ENCODE peak calls at places on chromosomes 11 and 22, in nine cellular contexts. F is CD4-positive, alpha-beta T cell; Y is cardiac muscle cell; H is left lung; T is SJSA1; G is lung; D is ovary; S is CD8-positive, alpha-beta T cell; C is CD8-positive, alpha-beta memory T cell. Z is an unnamed sample. For H3K9me3, the result is how much of the 10 kb centered on the place peaks cover.

GRCh38 chr11:98536023-98536422 is 484.7 kb upstream of the CNTN5 start:
- DNase-seq in T (no peak), F (no peak), D (no peak), S (no peak), H (no peak), G (no peak), C (no peak), Y (no peak), Z (no peak)

GRCh38 chr22:45842141-45842831 is 134.7 kb downstream of the WNT7B start:
- DNase-seq in Y (no peak), S (no peak), D (no peak), T (peak), F (no peak), G (no peak), H (no peak), C (no peak), Z (no peak)

GRCh38 chr11:114296190-114296978 is at the start of gene NNMT:
- DNase-seq in F (no peak), H (no peak), S (no peak), Y (no peak), G (peak), C (no peak), D (peak), T (peak), Z (no peak)

GRCh38 chr11:84524422-84525051 is 1102.6 kb downstream of the DLG2 start:
- DNase-seq in F (no peak), S (no peak), H (no peak), D (no peak), G (no peak), Y (no peak), C (no peak), T (no peak), Z (no peak)

GRCh38 chr11:131666006-131666405 is 295.6 kb downstream of the NTM start:
- DNase-seq in C (no peak), Y (no peak), T (no peak), F (no peak), H (no peak), D (no peak), G (no peak), S (no peak), Z (no peak)

GRCh38 chr11:1628506-1629325 is 859 bp upstream of the KRTAP5-5 start:
- DNase-seq in S (peak), F (peak), T (no peak), G (no peak), D (no peak), H (no peak), Y (peak), C (peak), Z (peak)

GRCh38 chr11:89021339-89021738 is 44.4 kb downstream of the GRM5 start:
- DNase-seq in D (no peak), C (no peak), H (no peak), S (no peak), G (no peak), T (no peak), F (no peak), Y (no peak), Z (no peak)

GRCh38 chr11:10748241-10748640 is 2.8 kb upstream of the CTR9 start:
- DNase-seq in S (no peak), D (no peak), G (no peak), C (no peak), T (no peak), F (no peak), Y (no peak), H (no peak), Z (no peak)

GRCh38 chr11:33520103-33520502 is 180.5 kb downstream of the C11orf91 start:
- DNase-seq in D (no peak), C (no peak), S (no peak), G (no peak), T (no peak), H (no peak), F (no peak), Y (no peak), Z (no peak)

GRCh38 chr22:45757068-45757467 is 85.4 kb downstream of the ATXN10 start:
- DNase-seq in F (no peak), Y (peak), C (no peak), H (no peak), S (no peak), D (peak), T (no peak), G (peak), Z (no peak)

GRCh38 chr11:19724765-19725164 is 12.1 kb downstream of the NAV2 start:
- DNase-seq in H (no peak), C (no peak), G (no peak), S (no peak), F (no peak), D (no peak), T (no peak), Y (no peak), Z (no peak)

GRCh38 chr11:107592813-107593212 is 1.9 kb downstream of the ELMOD1 start:
- DNase-seq in F (no peak), G (no peak), S (no peak), D (no peak), Y (no peak), T (no peak), C (no peak), H (no peak), Z (no peak)

GRCh38 chr22:50452649-50453048 is 22.2 kb downstream of the SBF1 start:
- DNase-seq in Y (no peak), F (no peak), T (no peak), C (no peak), D (no peak), S (no peak), H (no peak), G (no peak), Z (no peak)

GRCh38 chr11:18865261-18865660 is 73.7 kb upstream of the PTPN5 start:
- DNase-seq in D (no peak), H (no peak), F (no peak), S (no peak), C (no peak), T (no peak), G (no peak), Y (no peak), Z (no peak)

DNA sequence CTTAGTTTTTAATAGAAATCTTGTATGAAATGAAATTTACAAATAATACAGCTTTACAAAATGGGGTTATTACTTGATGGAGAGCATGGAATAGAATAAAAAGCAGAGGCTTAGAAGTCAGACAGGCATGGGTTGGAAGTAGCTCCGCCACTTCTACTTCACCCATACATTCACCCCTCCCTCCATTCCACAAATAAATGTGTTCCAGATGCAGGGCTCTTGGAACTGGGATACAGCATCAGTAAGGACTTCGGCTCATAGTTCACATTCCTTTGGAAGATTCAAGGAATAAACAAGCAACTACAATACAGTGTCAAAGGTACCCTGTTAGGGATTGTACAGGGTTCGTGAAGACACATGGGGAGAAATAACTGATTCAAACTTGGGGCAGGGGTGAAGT is 156.8 kb downstream of the WNT11 start:
- DNase-seq in S (no peak), H (no peak), D (no peak), F (no peak), C (no peak), Y (no peak), G (no peak), T (no peak), Z (no peak)
- H3K9me3 ChIP-seq in S (under half), H (under half), D (under half), F (under half), C (under half), Y (under half), G (under half), T (under half), Z (under half)

GRCh38 chr11:101345891-101346290 is 216.3 kb upstream of the PGR start:
- DNase-seq in G (no peak), F (no peak), D (no peak), T (no peak), S (no peak), Y (no peak), C (no peak), H (no peak), Z (no peak)

GRCh38 chr11:101348786-101349185 is 219.2 kb upstream of the PGR start:
- DNase-seq in T (no peak), D (no peak), S (no peak), G (no peak), Y (no peak), F (no peak), H (no peak), C (no peak), Z (no peak)

GRCh38 chr11:101341578-101341977 is 212.0 kb upstream of the PGR start:
- DNase-seq in H (no peak), F (no peak), T (no peak), G (no peak), Y (no peak), S (no peak), D (no peak), C (no peak), Z (no peak)

GRCh38 chr11:101342307-101342706 is 212.7 kb upstream of the PGR start:
- DNase-seq in D (no peak), F (no peak), S (no peak), H (no peak), T (no peak), G (no peak), C (no peak), Y (no peak), Z (no peak)

GRCh38 chr11:101346591-101346990 is 217.0 kb upstream of the PGR start:
- DNase-seq in T (no peak), Y (no peak), F (no peak), C (no peak), G (no peak), H (no peak), D (no peak), S (no peak), Z (no peak)
- H3K9me3 ChIP-seq in T (under half), Y (under half), F (under half), C (under half), G (under half), H (under half), D (under half), S (under half), Z (under half)

DNA sequence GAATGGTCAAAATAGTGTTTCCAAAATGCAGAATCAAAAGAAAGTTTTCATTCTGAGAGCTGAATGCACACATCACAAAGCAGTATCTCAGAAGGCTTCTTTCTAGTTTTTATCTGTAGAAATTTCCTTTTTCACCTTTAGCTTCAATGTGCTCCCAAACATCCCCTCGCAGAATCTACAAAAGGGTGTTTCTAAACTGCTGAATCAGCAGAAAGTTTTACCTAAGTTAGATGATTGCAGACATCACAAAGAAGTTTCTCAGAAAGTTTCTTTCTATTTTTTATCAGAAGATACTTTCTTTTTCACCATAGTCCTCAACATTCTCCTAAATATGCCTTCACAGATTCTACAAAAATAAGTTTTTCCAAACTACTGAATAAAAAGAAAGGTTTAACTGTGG is 239.8 kb downstream of the OR4A5 start:
- DNase-seq in T (no peak), C (no peak), G (no peak), F (no peak), H (no peak), S (no peak), D (no peak), Y (no peak), Z (no peak)
- H3K9me3 ChIP-seq in T (under half), C (under half), G (under half), F (under half), H (half or more), S (under half), D (under half), Y (under half), Z (under half)

DNA sequence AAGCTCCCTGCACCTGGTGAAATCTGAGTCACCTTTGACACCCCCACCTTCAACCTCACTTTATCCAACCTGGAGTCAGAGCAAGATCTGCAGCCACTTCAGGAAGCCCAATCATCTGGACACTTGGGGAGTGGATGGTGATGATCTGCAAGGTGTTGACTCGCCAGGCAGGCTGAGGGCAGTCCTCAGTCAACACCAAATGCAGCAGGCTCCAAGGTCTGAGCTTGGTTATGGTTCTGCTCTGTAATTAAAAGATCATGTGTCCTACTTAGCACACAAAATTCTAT is 446.9 kb downstream of the BRD1 start:
- DNase-seq in H (no peak), D (no peak), T (peak), C (no peak), G (no peak), F (no peak), S (no peak), Y (no peak), Z (no peak)
- H3K9me3 ChIP-seq in H (under half), D (under half), T (under half), C (under half), G (under half), F (under half), S (under half), Y (under half), Z (under half)

DNA sequence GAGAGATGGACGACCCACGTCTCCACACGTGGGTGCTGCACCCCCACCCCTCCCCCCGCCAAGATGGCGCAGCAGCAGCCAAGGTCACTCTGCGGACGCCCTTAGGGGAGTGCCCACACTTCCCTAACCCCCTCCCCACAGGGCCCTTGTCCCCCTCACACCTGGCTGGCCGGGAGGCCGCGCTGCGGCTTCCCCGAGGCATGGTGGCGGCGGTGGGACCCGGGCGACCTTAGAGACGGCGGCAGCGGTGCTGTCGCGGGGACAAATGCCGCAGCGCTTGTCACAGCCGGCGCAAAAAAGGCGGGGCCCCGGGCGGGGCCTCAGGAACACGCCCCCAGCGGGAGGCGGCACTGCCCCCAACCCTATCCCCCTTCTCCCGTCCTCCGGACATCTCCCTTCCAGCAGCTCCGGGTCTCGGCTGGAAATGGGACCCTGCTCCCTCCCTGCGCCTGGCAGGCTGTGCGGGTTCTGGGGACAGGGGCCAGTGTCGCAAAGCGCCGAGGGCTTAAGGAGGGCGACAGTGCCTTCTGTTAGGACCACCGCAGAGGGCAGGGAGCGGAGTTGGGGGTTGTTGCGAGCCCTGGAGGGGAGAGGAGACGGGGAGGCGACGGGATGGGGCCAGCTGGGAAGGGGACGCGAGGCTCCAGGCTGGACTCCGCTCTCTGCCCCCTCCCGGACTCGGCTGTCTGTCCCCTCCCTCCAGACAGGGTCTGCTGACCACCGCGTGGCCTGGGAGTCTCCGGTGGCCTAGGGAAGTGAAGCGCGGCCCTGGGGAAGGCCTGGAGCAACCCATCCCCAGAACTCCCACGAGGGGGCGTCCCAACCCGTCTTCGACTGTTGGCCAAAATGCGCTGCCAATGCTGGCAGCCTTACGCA is at the start of gene CHCHD10:
- DNase-seq in F (peak), T (peak), D (peak), S (peak), Y (peak), G (peak), C (peak), H (peak), Z (peak)
- H3K9me3 ChIP-seq in F (under half), T (under half), D (under half), S (under half), Y (under half), G (under half), C (under half), H (under half), Z (under half)

GRCh38 chr11:2630679-2631078 is 69.1 kb downstream of the KCNQ1OT1 start:
- DNase-seq in F (no peak), D (no peak), G (no peak), T (no peak), Y (no peak), H (no peak), C (no peak), S (no peak), Z (no peak)
- H3K9me3 ChIP-seq in F (under half), D (under half), G (under half), T (under half), Y (under half), H (half or more), C (under half), S (under half), Z (under half)

DNA sequence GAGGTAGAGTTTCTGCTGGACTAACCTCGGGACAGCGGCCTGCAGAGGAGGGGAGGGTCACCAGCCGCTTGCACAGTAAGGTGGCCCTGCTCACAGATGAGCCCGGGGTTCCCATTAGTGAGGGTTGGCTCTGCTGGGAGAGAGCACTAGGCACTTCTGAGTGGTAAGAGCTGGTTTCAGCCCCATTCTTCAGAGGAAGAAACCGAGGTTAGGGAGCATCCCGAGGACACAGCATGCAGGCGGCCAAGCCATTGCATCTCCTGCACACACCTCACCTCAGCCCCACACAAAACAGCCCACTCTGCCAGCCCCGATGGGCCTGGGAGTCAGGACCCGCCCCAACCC is 99.3 kb downstream of the MED15 start:
- DNase-seq in Y (no peak), T (no peak), C (no peak), S (no peak), G (no peak), F (no peak), H (no peak), D (no peak), Z (no peak)
- H3K9me3 ChIP-seq in Y (under half), T (under half), C (under half), S (under half), G (under half), F (under half), H (under half), D (under half), Z (under half)

DNA sequence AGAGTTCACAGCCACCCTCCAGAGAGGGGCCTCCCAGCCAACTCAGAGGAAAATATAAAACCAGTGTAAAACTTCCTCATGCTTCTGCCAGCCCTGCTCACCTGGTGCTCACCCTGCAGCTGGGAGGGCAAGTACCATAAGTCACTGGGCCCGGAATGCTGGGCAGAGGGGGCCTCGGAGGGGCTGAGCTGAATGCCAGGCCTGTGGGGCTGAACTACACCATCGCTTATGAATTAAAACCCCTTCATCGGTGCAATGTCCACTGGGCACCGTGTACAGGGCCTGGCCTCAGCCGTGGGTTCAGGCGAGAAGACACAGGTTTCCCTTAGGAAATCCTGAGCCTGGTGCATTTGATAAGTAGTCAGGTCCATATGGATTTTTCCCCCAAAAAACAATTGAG is 828.6 kb downstream of the TBC1D22A start:
- DNase-seq in H (no peak), S (no peak), T (no peak), F (no peak), G (no peak), D (no peak), C (no peak), Y (no peak), Z (no peak)
- H3K9me3 ChIP-seq in H (under half), S (under half), T (under half), F (under half), G (under half), D (under half), C (under half), Y (under half), Z (under half)

Z was measured in T-helper 17 cell.